ENCODE peak calls at places on chromosomes 2 and 18, in ten cellular contexts. J, I, X, C, K, R, N, B, Y and Z are unnamed samples.

GRCh38 chr2:143355814-143356213 is 226.6 kb downstream of the ARHGAP15 start:
- DNase-seq in J (no peak), I (no peak), X (no peak), R (no peak), N (no peak), Y (no peak), B (no peak), K (no peak), C (no peak), Z (no peak)

GRCh38 chr2:26414291-26414690 is 12.6 kb downstream of the DRC1 start:
- DNase-seq in K (no peak), R (no peak), N (no peak), I (no peak), B (no peak), C (no peak), Y (no peak), X (no peak), J (no peak), Z (no peak)

GRCh38 chr2:234771176-234771575 is 180.6 kb upstream of the SH3BP4 start:
- DNase-seq in I (no peak), X (no peak), C (peak), Y (no peak), K (no peak), J (no peak), B (no peak), R (no peak), N (no peak), Z (no peak)

GRCh38 chr2:23594079-23594494 is 209.1 kb downstream of the KLHL29 start:
- DNase-seq in K (no peak), Y (no peak), R (no peak), B (peak), X (no peak), N (no peak), I (no peak), J (no peak), C (no peak), Z (no peak)

GRCh38 chr18:68817584-68817983 is 19.7 kb downstream of the CCDC102B start:
- DNase-seq in J (no peak), R (peak), X (no peak), I (no peak), N (no peak), Y (no peak), K (peak), C (no peak), B (no peak), Z (no peak)

GRCh38 chr2:174794851-174795374 is 30.6 kb upstream of the CHRNA1 start:
- DNase-seq in Y (no peak), K (no peak), J (no peak), X (no peak), C (no peak), B (no peak), N (no peak), I (no peak), R (no peak), Z (no peak)

GRCh38 chr2:163604941-163605555 is 130.8 kb downstream of the FIGN start:
- DNase-seq in R (peak), C (peak), X (no peak), K (peak), N (no peak), B (no peak), Y (no peak), J (no peak), I (no peak), Z (no peak)

GRCh38 chr2:221965806-221966205 is 333.0 kb downstream of the PAX3 start:
- DNase-seq in X (no peak), B (no peak), Y (no peak), I (no peak), J (no peak), R (no peak), N (no peak), K (no peak), C (no peak), Z (no peak)

GRCh38 chr2:86035371-86035882 is 70.3 kb downstream of the POLR1A start:
- DNase-seq in N (no peak), X (no peak), C (no peak), J (peak), Y (no peak), B (peak), K (no peak), R (no peak), I (no peak), Z (no peak)

GRCh38 chr18:63149200-63149587 is 170.4 kb downstream of the BCL2 start:
- DNase-seq in J (no peak), Y (no peak), R (peak), X (peak), B (no peak), K (no peak), N (no peak), C (no peak), I (no peak), Z (no peak)

GRCh38 chr2:157055660-157056199 is 201.8 kb upstream of the GALNT5 start:
- DNase-seq in Y (no peak), K (no peak), C (peak), J (peak), B (no peak), R (peak), X (no peak), N (no peak), I (no peak), Z (no peak)

GRCh38 chr2:227228061-227228667 is 63.7 kb downstream of the COL4A3 start:
- DNase-seq in R (peak), J (no peak), I (peak), K (no peak), C (no peak), X (no peak), B (peak), N (no peak), Y (no peak), Z (no peak)

DNA sequence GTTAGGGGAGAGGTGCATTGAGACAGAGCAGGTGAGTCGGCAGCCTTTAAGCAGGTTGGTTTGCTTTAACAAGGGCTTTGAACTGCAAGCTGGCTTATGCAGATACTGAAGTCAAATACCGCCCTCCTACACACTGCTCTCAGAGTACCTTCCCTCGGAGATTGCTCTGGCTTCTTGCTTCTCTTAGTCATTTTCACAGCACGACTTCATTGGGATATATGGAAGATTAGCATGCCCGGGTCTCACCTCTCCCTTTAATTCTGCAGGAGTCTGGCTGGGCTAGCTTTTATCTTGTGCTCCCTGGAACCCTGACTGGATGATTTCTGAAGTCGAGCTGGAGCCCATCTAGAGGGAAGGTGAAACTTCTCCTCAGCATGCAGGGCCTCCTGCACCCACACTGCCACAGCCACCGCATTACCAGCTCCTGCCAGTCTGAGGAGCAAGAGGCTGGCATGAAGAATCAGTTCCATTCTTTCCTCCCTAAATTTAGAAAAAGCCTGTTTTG is 395.5 kb upstream of the HNRNPA3 start:
- DNase-seq in J (peak), C (no peak), K (no peak), I (no peak), Y (no peak), R (no peak), N (no peak), B (no peak), X (peak), Z (peak)
- TF ChIP-seq CTCF in J (peak), C (peak), K (no peak), I (no peak), Y (no peak), R (no peak), N (no peak), B (no peak), X (no peak), Z (peak)

DNA sequence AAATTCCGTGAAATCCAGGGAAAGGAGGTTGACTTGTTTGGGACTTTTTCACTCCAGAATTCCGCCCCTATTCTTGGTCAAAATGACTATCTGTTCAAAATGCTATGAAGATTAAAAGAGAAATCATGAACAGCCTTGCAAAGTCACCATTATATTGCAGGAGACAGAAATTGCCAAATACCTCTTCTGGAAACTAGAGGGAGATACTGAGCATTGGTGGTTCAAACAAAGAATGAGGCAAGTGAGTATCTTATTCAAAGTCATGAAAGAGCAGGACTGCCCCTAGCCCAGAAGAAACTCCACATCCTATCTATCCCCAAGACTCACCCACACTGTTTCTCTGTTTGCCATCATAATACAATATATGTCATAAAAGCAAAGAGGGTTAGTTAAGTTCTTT is 862.3 kb upstream of the POU3F3 start:
- DNase-seq in N (no peak), I (no peak), J (peak), K (no peak), R (no peak), C (no peak), X (peak), B (no peak), Y (no peak), Z (no peak)
- TF ChIP-seq CTCF in N (peak), I (no peak), J (peak), K (no peak), R (no peak), C (no peak), X (peak), B (no peak), Y (no peak), Z (no peak)

DNA sequence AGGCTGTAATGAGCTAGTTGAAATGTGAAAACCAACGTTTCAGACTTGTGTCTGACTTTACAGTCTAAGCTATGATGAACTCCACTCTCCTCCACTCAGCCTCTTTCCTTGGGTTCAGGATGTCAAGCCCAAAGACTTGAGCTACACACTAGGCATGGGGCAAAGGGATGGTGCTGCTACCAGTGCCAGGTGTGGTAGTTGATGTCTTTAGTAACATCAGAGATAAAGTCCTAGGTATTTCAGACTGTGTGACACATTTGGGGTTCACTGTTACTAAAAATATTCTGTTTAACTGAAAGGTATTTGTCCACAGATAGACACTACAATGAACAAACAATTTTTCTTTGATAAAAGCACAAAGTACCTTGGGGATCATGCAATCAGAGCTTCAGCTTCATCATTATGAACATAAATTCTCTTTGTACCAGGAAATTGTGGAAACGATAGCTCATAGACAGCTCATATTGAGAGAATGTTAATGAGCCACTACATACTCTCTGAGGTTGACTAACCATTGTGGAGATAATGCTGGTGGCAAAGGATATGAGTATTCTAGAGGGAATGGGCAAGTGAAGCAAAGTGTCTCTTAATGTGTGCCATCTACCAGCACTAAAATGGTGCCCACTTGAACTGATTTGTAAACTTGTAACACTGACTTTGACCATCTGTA is 253.7 kb upstream of the THUMPD2 start:
- DNase-seq in J (no peak), R (peak), I (no peak), B (no peak), X (no peak), C (peak), Y (no peak), K (no peak), N (no peak), Z (no peak)
- TF ChIP-seq CTCF in J (no peak), R (no peak), I (no peak), B (no peak), X (no peak), C (no peak), Y (no peak), K (no peak), N (no peak), Z (no peak)

GRCh38 chr2:59254279-59254678 is 1013.2 kb upstream of the FANCL start:
- DNase-seq in N (no peak), C (no peak), R (no peak), X (no peak), K (no peak), J (no peak), Y (no peak), I (no peak), B (no peak), Z (no peak)

GRCh38 chr2:59256290-59256689 is 1015.2 kb upstream of the FANCL start:
- DNase-seq in X (no peak), R (no peak), J (no peak), C (no peak), K (no peak), I (no peak), Y (no peak), B (no peak), N (no peak), Z (no peak)

GRCh38 chr2:59259913-59260312 is 1018.8 kb upstream of the FANCL start:
- DNase-seq in J (no peak), X (no peak), Y (no peak), B (no peak), I (no peak), R (no peak), K (no peak), C (no peak), N (peak), Z (no peak)
- TF ChIP-seq CTCF in J (no peak), X (no peak), Y (no peak), B (no peak), I (no peak), R (no peak), K (no peak), C (no peak), N (no peak), Z (no peak)

GRCh38 chr18:30086351-30086750 is 956.2 kb downstream of the DSC3 start:
- DNase-seq in B (no peak), C (no peak), I (no peak), K (no peak), X (no peak), R (no peak), N (no peak), Y (no peak), J (no peak), Z (no peak)

GRCh38 chr18:30081122-30081521 is 961.4 kb downstream of the DSC3 start:
- DNase-seq in Y (no peak), B (no peak), I (no peak), N (no peak), J (no peak), K (no peak), C (no peak), X (peak), R (no peak), Z (no peak)
- TF ChIP-seq CTCF in Y (no peak), B (no peak), I (no peak), N (no peak), J (no peak), K (no peak), C (peak), X (peak), R (no peak), Z (no peak)

GRCh38 chr18:79949571-79950439 is 1.6 kb downstream of the SLC66A2 start:
- DNase-seq in J (peak), R (no peak), K (no peak), C (no peak), N (no peak), X (no peak), Y (peak), I (no peak), B (peak), Z (no peak)

GRCh38 chr18:79950440-79951341 is 762 bp downstream of the SLC66A2 start:
- DNase-seq in Y (peak), B (peak), N (no peak), R (peak), K (no peak), J (peak), X (peak), I (no peak), C (no peak), Z (no peak)

GRCh38 chr18:79952457-79952995 is 1.1 kb upstream of the SLC66A2 start:
- DNase-seq in R (no peak), B (peak), I (no peak), C (no peak), Y (peak), K (no peak), N (no peak), X (no peak), J (no peak), Z (no peak)

GRCh38 chr18:79952996-79953559 is 1.6 kb upstream of the SLC66A2 start:
- DNase-seq in X (peak), C (no peak), I (no peak), J (no peak), K (no peak), R (no peak), B (no peak), Y (peak), N (no peak), Z (no peak)

GRCh38 chr18:79951545-79952456 is at the start of gene SLC66A2:
- DNase-seq in R (peak), I (peak), K (peak), J (peak), C (peak), B (peak), X (peak), Y (peak), N (peak), Z (peak)
- TF ChIP-seq CTCF in R (peak), I (no peak), K (no peak), J (peak), C (no peak), B (no peak), X (peak), Y (no peak), N (peak), Z (peak)

DNA sequence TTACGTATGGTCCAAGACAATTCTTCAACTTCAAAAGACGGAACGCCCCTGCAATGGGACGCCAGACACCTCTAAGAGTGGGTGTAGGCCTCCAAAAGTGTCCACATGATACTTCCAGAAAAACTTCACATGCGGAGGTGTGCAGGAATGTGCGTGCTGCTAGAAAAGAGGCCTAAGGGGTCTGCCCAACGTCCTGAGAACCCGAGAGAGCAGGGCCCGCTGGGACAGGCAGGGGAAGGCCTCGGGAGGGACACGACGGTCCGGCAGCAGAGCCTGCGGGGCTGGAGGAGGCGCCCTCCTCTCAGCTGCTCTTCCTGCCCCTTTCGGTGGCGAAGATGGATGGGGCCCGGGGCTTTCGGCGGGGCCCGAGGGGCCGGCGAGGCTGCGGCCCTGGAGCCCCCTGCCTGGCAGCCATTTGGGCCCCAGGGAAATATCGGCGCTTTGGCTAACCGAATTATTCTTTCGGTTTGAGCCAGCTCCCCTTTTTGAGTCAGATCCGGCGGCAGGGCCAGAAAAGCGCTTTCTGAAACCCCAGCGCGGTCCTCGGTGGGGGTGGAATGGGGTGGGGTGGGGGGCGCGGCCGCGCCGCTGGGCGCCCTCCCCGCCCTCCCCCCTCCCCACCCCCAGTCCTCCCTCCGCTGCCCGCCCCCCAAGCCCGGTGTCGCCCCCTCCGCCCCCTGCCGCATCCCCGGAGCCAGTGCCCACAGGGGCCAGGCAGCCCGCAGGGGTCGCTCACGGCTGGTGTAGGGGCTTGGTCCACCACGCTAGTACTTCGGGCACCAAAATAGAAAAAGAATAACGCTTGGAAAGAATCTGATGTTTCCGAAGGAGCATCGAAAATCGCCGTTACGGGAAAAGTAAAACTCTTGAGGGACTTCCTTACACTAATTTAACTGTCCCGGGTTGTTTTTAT is 9.2 kb upstream of the ARID5A start:
- DNase-seq in K (no peak), J (no peak), R (peak), Y (no peak), C (no peak), I (no peak), B (peak), X (peak), N (peak), Z (no peak)
- TF ChIP-seq CTCF in K (peak), J (no peak), R (peak), Y (peak), C (peak), I (no peak), B (no peak), X (peak), N (no peak), Z (no peak)

DNA sequence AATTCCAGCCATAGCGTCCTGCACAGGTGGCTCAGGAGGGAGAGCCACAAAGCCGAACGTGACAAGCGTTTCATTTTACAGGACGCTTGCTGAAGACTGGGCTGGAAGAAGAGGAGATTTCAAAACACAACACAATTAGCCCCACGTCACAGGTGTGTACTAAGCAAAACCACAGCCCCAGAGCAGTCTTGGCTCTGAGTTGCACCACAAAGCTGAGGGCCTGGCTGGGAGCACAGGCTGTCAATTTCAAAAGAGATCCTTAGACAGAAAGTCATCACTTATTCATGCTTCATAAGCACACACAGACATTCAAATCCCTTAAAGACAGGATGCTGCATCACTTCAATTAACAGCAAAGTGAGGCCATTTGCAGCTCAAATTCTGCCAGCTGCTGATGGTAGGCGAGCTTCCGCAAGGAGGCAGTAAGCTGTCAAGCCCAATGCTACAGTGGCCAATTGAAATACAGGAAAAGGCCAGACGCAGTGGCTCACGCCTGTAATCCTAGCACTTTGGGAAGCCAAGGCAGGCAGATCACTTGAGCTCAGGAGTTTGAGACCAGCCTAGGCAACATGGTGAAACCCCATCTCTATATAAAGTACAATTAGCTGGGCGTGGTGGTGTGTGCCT is 79.6 kb downstream of the SKA1 start:
- DNase-seq in R (no peak), Y (no peak), K (no peak), J (no peak), I (no peak), X (peak), B (no peak), C (no peak), N (no peak), Z (peak)
- TF ChIP-seq CTCF in R (no peak), Y (no peak), K (no peak), J (no peak), I (no peak), X (peak), B (no peak), C (no peak), N (no peak), Z (peak)

DNA sequence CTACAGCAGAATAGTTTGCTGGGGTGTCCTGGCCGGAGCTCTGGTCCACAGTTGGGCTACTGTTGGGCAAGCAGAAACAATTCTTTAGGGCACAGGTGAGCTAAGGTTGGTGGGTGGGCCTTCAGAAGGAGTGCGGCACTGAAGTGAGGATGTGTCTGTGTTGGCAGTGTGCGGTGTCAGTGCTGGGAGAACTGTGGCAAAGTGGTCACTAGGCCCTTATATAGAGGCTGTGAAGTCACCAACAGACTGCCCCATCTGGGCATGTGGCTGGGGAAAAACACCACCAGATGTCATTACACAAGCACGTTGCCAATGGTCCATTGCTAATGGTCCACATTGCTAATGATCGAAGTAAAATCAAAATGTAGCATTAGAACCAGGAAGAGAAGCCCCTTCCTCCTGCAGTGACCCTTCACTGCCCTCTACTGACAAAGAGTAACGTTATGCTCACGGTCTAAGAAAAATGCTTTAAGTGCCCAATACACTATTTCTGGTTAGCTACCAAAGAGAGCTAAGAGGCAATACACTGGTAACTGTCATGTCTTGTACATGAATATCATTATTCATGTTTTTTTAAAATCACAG is 21.3 kb downstream of the SCN1A start:
- DNase-seq in I (no peak), B (no peak), X (peak), C (no peak), N (no peak), J (peak), Y (no peak), K (no peak), R (peak), Z (peak)
- TF ChIP-seq CTCF in I (no peak), B (peak), X (peak), C (peak), N (peak), J (peak), Y (no peak), K (peak), R (peak), Z (peak)